ENCODE peak calls at places on chromosomes 5 and 9, in nine cellular contexts. J, S, K, T, D, R, G, U and W are unnamed samples.

GRCh38 chr5:32312194-32312681 is 501 bp downstream of the MTMR12 start:
- DNase-seq in J (peak; percentile 41), S (peak; percentile 93), K (peak; percentile 75), T (peak; percentile 16), D (peak; percentile 57), R (no peak), G (peak; percentile 72), U (peak; percentile 28), W (peak; percentile 56)

GRCh38 chr9:116323571-116323970 is 170.0 kb downstream of the PAPPA start:
- DNase-seq in J (no peak), S (no peak), K (no peak), T (peak; percentile 56), D (no peak), R (no peak), G (no peak), U (no peak), W (no peak)

GRCh38 chr5:55777332-55777731 is 39.5 kb downstream of the DDX4 start:
- DNase-seq in J (no peak), S (no peak), K (no peak), T (no peak), D (no peak), R (no peak), G (no peak), U (no peak), W (no peak)

GRCh38 chr9:82957526-82958379 is 105.2 kb downstream of the RASEF start:
- DNase-seq in J (no peak), S (no peak), K (no peak), T (peak; percentile 53), D (no peak), R (no peak), G (no peak), U (no peak), W (no peak)

GRCh38 chr5:8843766-8844165 is 702.1 kb downstream of the SEMA5A start:
- DNase-seq in J (no peak), S (no peak), K (no peak), T (no peak), D (peak; percentile 45), R (no peak), G (peak; percentile 77), U (no peak), W (no peak)

GRCh38 chr9:4226331-4227250 is 73.3 kb downstream of the GLIS3 start:
- DNase-seq in J (no peak), S (no peak), K (no peak), T (no peak), D (no peak), R (no peak), G (no peak), U (no peak), W (no peak)

GRCh38 chr5:128412145-128412930 is 125.7 kb downstream of the FBN2 start:
- DNase-seq in J (no peak), S (no peak), K (no peak), T (no peak), D (no peak), R (no peak), G (no peak), U (no peak), W (no peak)

GRCh38 chr5:80754900-80755299 is 100.1 kb upstream of the DHFR start:
- DNase-seq in J (no peak), S (no peak), K (no peak), T (no peak), D (no peak), R (no peak), G (peak; percentile 79), U (peak; percentile 16), W (no peak)

GRCh38 chr9:112535811-112536210 is 49.2 kb downstream of the KIAA1958 start:
- DNase-seq in J (no peak), S (no peak), K (no peak), T (no peak), D (no peak), R (no peak), G (peak; percentile 43), U (no peak), W (no peak)

GRCh38 chr9:130499804-130500263 is 55.1 kb downstream of the ASS1 start:
- DNase-seq in J (peak; percentile 90), S (no peak), K (no peak), T (no peak), D (peak; percentile 82), R (no peak), G (no peak), U (no peak), W (no peak)

GRCh38 chr9:8958358-8958757 is 1158.8 kb upstream of the DMAC1 start:
- DNase-seq in J (no peak), S (no peak), K (no peak), T (no peak), D (no peak), R (no peak), G (no peak), U (no peak), W (no peak)

GRCh38 chr9:117407436-117408022 is 7.3 kb downstream of the ASTN2 start:
- DNase-seq in J (no peak), S (no peak), K (no peak), T (no peak), D (no peak), R (no peak), G (no peak), U (no peak), W (no peak)

GRCh38 chr5:90434116-90434714 is 24.7 kb upstream of the CETN3 start:
- DNase-seq in J (no peak), S (no peak), K (no peak), T (peak; percentile 4), D (peak; percentile 49), R (no peak), G (peak; percentile 47), U (peak; percentile 31), W (peak; percentile 54)

GRCh38 chr9:125079931-125080330 is 63.4 kb downstream of the SCAI start:
- DNase-seq in J (no peak), S (no peak), K (no peak), T (no peak), D (no peak), R (no peak), G (no peak), U (no peak), W (no peak)

GRCh38 chr5:89601880-89602279 is 718.9 kb upstream of the MEF2C start:
- DNase-seq in J (no peak), S (peak; percentile 53), K (no peak), T (no peak), D (no peak), R (no peak), G (no peak), U (no peak), W (no peak)

GRCh38 chr9:31412081-31412480 is 972.4 kb upstream of the ACO1 start:
- DNase-seq in J (no peak), S (no peak), K (no peak), T (no peak), D (no peak), R (no peak), G (no peak), U (no peak), W (no peak)

GRCh38 chr9:100938507-100938906 is 90.0 kb upstream of the PLPPR1 start:
- DNase-seq in J (no peak), S (no peak), K (no peak), T (no peak), D (no peak), R (no peak), G (no peak), U (no peak), W (no peak)

GRCh38 chr5:136901-137300 is 44.9 kb downstream of the PLEKHG4B start:
- DNase-seq in J (no peak), S (no peak), K (no peak), T (no peak), D (peak; percentile 9), R (no peak), G (no peak), U (no peak), W (no peak)

GRCh38 chr9:134192951-134193731 is 28.8 kb upstream of the RNU6ATAC start:
- DNase-seq in J (no peak), S (peak; percentile 54), K (peak; percentile 10), T (no peak), D (no peak), R (no peak), G (no peak), U (no peak), W (no peak)

GRCh38 chr5:76257225-76257833 is 145.8 kb upstream of the IQGAP2 start:
- DNase-seq in J (no peak), S (no peak), K (no peak), T (no peak), D (no peak), R (no peak), G (no peak), U (no peak), W (no peak)

GRCh38 chr5:43105369-43106289 is 15.1 kb upstream of the ZNF131 start:
- DNase-seq in J (peak; percentile 86), S (peak; percentile 96), K (peak; percentile 88), T (peak; percentile 93), D (peak; percentile 93), R (peak; percentile 90), G (peak; percentile 95), U (peak; percentile 81), W (peak; percentile 92)

GRCh38 chr5:164204338-164204946 is 699.0 kb downstream of the MAT2B start:
- DNase-seq in J (no peak), S (no peak), K (no peak), T (no peak), D (peak; percentile 79), R (no peak), G (peak; percentile 75), U (no peak), W (no peak)

GRCh38 chr9:126503333-126504085 is 110.2 kb upstream of the LMX1B start:
- DNase-seq in J (no peak), S (peak; percentile 55), K (peak; percentile 9), T (no peak), D (no peak), R (no peak), G (no peak), U (no peak), W (no peak)

GRCh38 chr9:128702445-128702948 is at the start of gene PKN3:
- DNase-seq in J (peak; percentile 99), S (peak; percentile 98), K (peak; percentile 90), T (no peak), D (peak; percentile 78), R (no peak), G (peak; percentile 79), U (peak; percentile 90), W (peak; percentile 98)

GRCh38 chr5:61866930-61867329 is 439.1 kb upstream of the KIF2A start:
- DNase-seq in J (no peak), S (no peak), K (no peak), T (no peak), D (peak; percentile 91), R (no peak), G (peak; percentile 76), U (no peak), W (no peak)

GRCh38 chr5:96930058-96930457 is 5.8 kb upstream of the LNPEP start:
- DNase-seq in J (no peak), S (no peak), K (no peak), T (no peak), D (no peak), R (no peak), G (peak; percentile 9), U (no peak), W (no peak)

GRCh38 chr5:24472518-24472917 is 172.3 kb downstream of the CDH10 start:
- DNase-seq in J (no peak), S (no peak), K (no peak), T (no peak), D (no peak), R (no peak), G (no peak), U (no peak), W (no peak)

GRCh38 chr5:150217041-150217440 is 27.2 kb downstream of the SLC6A7 start:
- DNase-seq in J (no peak), S (no peak), K (no peak), T (peak; percentile 6), D (no peak), R (no peak), G (no peak), U (no peak), W (no peak)